ENCODE peak calls at places on chromosomes 5 and 9, in five cellular contexts. Q, B, N, L and M are unnamed samples.

GRCh38 chr5:173785866-173786265 is 102.3 kb upstream of the CPEB4 start:
- DNase-seq in N (no peak), Q (no peak), B (no peak), L (no peak), M (no peak)

GRCh38 chr5:159527546-159527945 is 197.3 kb upstream of the IL12B start:
- DNase-seq in Q (no peak), L (no peak), B (no peak), N (no peak), M (no peak)

GRCh38 chr9:17571825-17572224 is 7.0 kb upstream of the SH3GL2 start:
- DNase-seq in L (no peak), N (no peak), B (no peak), Q (no peak), M (no peak)

GRCh38 chr5:74953961-74954720 is 88.0 kb upstream of the FAM169A start:
- DNase-seq in N (peak), L (no peak), Q (no peak), B (no peak), M (no peak)

GRCh38 chr9:105295986-105296385 is 51.5 kb downstream of the SLC44A1 start:
- DNase-seq in Q (no peak), L (no peak), B (no peak), N (no peak), M (no peak)

GRCh38 chr5:160165137-160166068 is 46.2 kb upstream of the PWWP2A start:
- DNase-seq in Q (peak), L (no peak), B (no peak), N (peak), M (peak)

GRCh38 chr9:37575921-37576721 is at the start of gene FBXO10:
- DNase-seq in B (peak), Q (peak), N (peak), L (peak), M (peak)

GRCh38 chr9:105157178-105157583 is 87.3 kb upstream of the SLC44A1 start:
- DNase-seq in Q (peak), L (peak), N (peak), B (no peak), M (peak)

GRCh38 chr5:139368613-139369012 is 14.5 kb downstream of the SLC23A1 start:
- DNase-seq in B (no peak), N (no peak), Q (no peak), L (no peak), M (no peak)

GRCh38 chr5:73419414-73420390 is 28.9 kb downstream of the FOXD1 start:
- DNase-seq in L (no peak), Q (no peak), B (no peak), N (no peak), M (no peak)

GRCh38 chr9:133356391-133357091 is at the start of the genes SURF1 and SURF2:
- DNase-seq in B (peak), L (peak), Q (peak), N (peak), M (peak)

GRCh38 chr5:53091304-53091703 is 18.3 kb downstream of the MOCS2 start:
- DNase-seq in B (no peak), N (peak), L (no peak), Q (no peak), M (no peak)

GRCh38 chr9:71737455-71737854 is 30.9 kb downstream of the CEMIP2 start:
- DNase-seq in N (peak), B (no peak), Q (no peak), L (no peak), M (no peak)

GRCh38 chr9:105890046-105890822 is 195.9 kb downstream of the TMEM38B start:
- DNase-seq in B (no peak), Q (no peak), L (no peak), N (no peak), M (no peak)

GRCh38 chr5:132821791-132822190 is 8.7 kb downstream of the SHROOM1 start:
- DNase-seq in B (no peak), Q (peak), L (no peak), N (no peak), M (no peak)

GRCh38 chr5:153546566-153546965 is 56.1 kb downstream of the GRIA1 start:
- DNase-seq in L (no peak), Q (no peak), B (no peak), N (peak), M (no peak)

GRCh38 chr5:1545126-1545797 is 21.5 kb upstream of the LPCAT1 start:
- DNase-seq in Q (no peak), L (no peak), B (no peak), N (no peak), M (no peak)

GRCh38 chr5:127001621-127002296 is 28.6 kb downstream of the MARCHF3 start:
- DNase-seq in L (no peak), Q (no peak), N (peak), B (no peak), M (no peak)

GRCh38 chr9:131886839-131887238 is 147.0 kb upstream of the RAPGEF1 start:
- DNase-seq in N (no peak), Q (no peak), L (no peak), B (no peak), M (no peak)

GRCh38 chr5:1033606-1034420 is 25.2 kb downstream of the NKD2 start:
- DNase-seq in N (no peak), L (no peak), Q (no peak), B (no peak), M (no peak)

GRCh38 chr5:150616024-150616470 is 24.4 kb upstream of the SYNPO start:
- DNase-seq in L (no peak), B (no peak), N (peak), Q (no peak), M (no peak)

GRCh38 chr5:15009420-15009819 is 137.8 kb upstream of the ANKH start:
- DNase-seq in L (peak), Q (no peak), N (peak), B (no peak), M (no peak)

GRCh38 chr9:83920469-83920941 is 727 bp downstream of the KIF27 start:
- DNase-seq in Q (peak), B (no peak), N (peak), L (peak), M (no peak)

GRCh38 chr9:96173640-96174039 is 128.3 kb downstream of the HSD17B3 start:
- DNase-seq in Q (no peak), B (no peak), L (no peak), N (no peak), M (no peak)

GRCh38 chr5:38835887-38836286 is 9.9 kb upstream of the OSMR start:
- DNase-seq in Q (no peak), L (no peak), N (peak), B (no peak), M (no peak)